ENCODE peak calls at places on chromosomes 5 and 9, in four cellular contexts. T, B, I and O are unnamed samples.
A peak's percentile ranks its signal among the peaks of the same experiment; 100 is the strongest.

GRCh38 chr5:130731839-130732238 is 433.2 kb downstream of the HINT1 start:
- DNase-seq in B (no peak), I (no peak), T (no peak), O (no peak)

GRCh38 chr9:21060919-21061561 is 16.7 kb downstream of the IFNB1 start:
- DNase-seq in I (no peak), B (peak; percentile 36), T (no peak), O (peak; percentile 19)

GRCh38 chr9:100308965-100309564 is 43.7 kb downstream of the TEX10 start:
- DNase-seq in B (peak; percentile 85), T (no peak), I (no peak), O (no peak)

GRCh38 chr5:167602077-167602476 is 689.4 kb upstream of the WWC1 start:
- DNase-seq in I (no peak), T (no peak), B (no peak), O (no peak)

GRCh38 chr9:95815153-95815552 is 60.3 kb upstream of the ERCC6L2 start:
- DNase-seq in I (no peak), B (peak; percentile 78), T (no peak), O (no peak)

GRCh38 chr5:174982381-174982780 is 258.0 kb downstream of the MSX2 start:
- DNase-seq in B (no peak), I (no peak), T (no peak), O (no peak)

GRCh38 chr9:110731437-110732028 is 62.9 kb downstream of the MUSK start:
- DNase-seq in T (no peak), I (no peak), B (no peak), O (no peak)

GRCh38 chr5:1552469-1553255 is 28.9 kb upstream of the LPCAT1 start:
- DNase-seq in B (no peak), I (no peak), T (peak; percentile 18), O (no peak)

GRCh38 chr5:104661256-104661655 is 1098.7 kb upstream of the NUDT12 start:
- DNase-seq in I (no peak), B (no peak), T (no peak), O (no peak)

GRCh38 chr5:139061274-139061673 is 136.9 kb downstream of the SIL1 start:
- DNase-seq in I (no peak), B (peak; percentile 64), T (no peak), O (peak; percentile 46)

GRCh38 chr9:127899200-127899943 is at the start of gene ST6GALNAC6:
- DNase-seq in T (peak; percentile 59), B (peak; percentile 68), I (peak; percentile 56), O (peak; percentile 68)

GRCh38 chr9:114110180-114110579 is 11.1 kb upstream of the KIF12 start:
- DNase-seq in B (peak; percentile 73), T (no peak), I (no peak), O (no peak)

GRCh38 chr5:114467729-114468128 is 105.9 kb downstream of the KCNN2 start:
- DNase-seq in B (peak; percentile 17), T (no peak), I (no peak), O (no peak)

GRCh38 chr9:4258321-4259093 is 41.4 kb downstream of the GLIS3 start:
- DNase-seq in T (no peak), B (peak; percentile 87), I (no peak), O (no peak)

GRCh38 chr9:126704157-126704941 is 90.6 kb downstream of the LMX1B start:
- DNase-seq in B (peak; percentile 46), I (peak; percentile 43), T (no peak), O (peak; percentile 31)

GRCh38 chr5:72441861-72442540 is 65.2 kb downstream of the ZNF366 start:
- DNase-seq in I (no peak), T (no peak), B (peak; percentile 97), O (no peak)

GRCh38 chr5:10586008-10586407 is 22.1 kb downstream of the ANKRD33B start:
- DNase-seq in I (no peak), T (no peak), B (no peak), O (peak; percentile 19)

GRCh38 chr5:77935516-77936364 is 159.6 kb upstream of the TBCA start:
- DNase-seq in B (no peak), I (no peak), T (no peak), O (no peak)

DNA sequence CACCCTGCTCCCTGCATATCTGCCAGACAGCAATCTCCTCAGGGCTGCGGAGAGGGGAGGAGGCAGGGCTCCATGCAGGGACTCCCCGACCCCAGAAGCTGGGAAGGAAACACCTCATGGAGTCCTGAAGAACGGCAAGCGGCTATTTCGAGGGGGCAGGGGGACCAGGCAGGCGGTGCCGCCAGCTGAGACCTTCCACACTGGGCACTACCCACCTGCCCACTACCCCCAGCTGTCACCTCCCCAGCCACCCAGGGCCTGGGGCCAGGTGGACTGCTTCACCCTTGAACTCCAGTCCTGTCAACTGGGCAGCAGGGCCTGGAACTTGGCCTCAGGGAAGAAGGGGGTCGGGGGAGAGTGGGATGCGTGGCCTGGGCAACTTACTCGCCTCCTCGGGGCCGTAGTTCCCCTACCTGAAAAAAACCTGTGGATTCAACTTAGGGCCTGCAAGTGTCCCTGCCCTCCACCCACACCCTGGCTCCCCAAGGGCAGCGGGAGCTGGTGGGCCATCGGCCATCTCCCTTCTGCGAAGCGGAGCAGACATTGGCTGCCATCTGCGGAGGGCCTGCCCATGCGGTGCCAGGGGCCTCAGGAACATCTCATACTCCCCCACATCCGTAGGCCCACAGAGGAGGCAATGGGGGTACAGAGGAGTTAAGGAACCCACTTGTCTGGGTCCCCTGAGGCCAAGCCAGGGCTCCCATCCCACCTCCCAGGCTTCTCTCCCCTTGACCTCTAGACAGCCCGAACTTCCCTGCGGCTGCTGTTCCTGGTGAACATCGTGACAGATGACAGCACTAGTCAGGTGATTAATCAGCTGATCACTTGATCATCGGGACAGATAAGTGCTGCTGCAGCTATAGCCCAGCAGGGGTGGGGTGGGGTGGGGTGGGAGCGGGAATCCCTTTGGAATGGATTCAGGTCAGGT is 18.5 kb upstream of the RALGDS start:
- DNase-seq in I (no peak), T (no peak), B (no peak), O (no peak)
- H2BK15ac ChIP-seq in I (no peak overlapping the region), T (no peak overlapping the region), B (no peak overlapping the region), O (no peak overlapping the region)

DNA sequence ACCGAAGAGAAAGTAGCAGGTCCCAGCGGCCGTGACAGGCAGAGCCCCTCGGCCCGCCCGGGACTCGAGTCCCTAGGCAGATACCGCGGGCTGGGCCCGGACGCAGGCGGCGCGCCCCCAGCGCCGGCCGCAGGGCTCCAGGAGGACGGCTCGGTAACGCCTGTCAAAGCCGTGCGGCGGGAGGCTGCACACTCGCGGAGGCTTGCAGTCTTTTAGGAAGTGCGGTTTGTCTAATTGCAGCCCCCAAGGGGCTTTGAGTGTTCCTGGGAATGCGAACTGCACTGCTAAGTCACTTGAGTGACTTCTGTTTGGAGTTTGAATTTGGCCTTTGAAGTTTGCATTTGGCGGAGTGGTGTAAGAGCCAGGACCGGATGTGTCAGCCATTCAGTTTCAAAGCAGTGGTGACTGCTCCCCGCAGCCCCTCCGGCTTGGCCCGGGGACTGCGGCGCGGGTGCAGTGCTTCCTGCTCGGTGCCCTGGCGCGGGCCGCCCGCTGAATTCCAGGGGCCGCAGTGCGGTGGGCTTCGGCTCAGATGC is 1.3 kb downstream of the MAP3K1 start:
- DNase-seq in B (peak; percentile 54), I (peak; percentile 83), T (peak; percentile 45), O (peak; percentile 94)
- H2BK15ac ChIP-seq in B (no peak overlapping the region), I (no peak overlapping the region), T (no peak overlapping the region), O (no peak overlapping the region)

GRCh38 chr9:94167055-94167346 is 82.7 kb downstream of the PTPDC1 start:
- DNase-seq in I (no peak), B (no peak), T (no peak), O (peak; percentile 96)

GRCh38 chr9:94165592-94166236 is 81.5 kb downstream of the PTPDC1 start:
- DNase-seq in I (peak; percentile 99), T (peak; percentile 97), B (peak; percentile 99), O (peak; percentile 99)

GRCh38 chr9:94167376-94167775 is 83.1 kb downstream of the PTPDC1 start:
- DNase-seq in I (no peak), B (no peak), T (no peak), O (no peak)

GRCh38 chr9:94164756-94165549 is 80.7 kb downstream of the PTPDC1 start:
- DNase-seq in B (no peak), T (no peak), I (no peak), O (no peak)

GRCh38 chr9:94166237-94167054 is 82.2 kb downstream of the PTPDC1 start:
- DNase-seq in B (peak; percentile 99), I (peak; percentile 99), T (peak; percentile 95), O (peak; percentile 100)
- H2BK15ac ChIP-seq in B (peak overlapping the region; percentile 35), I (no peak overlapping the region), T (peak overlapping the region; percentile 81), O (no peak overlapping the region)

GRCh38 chr5:100792781-100793180 is 110.3 kb downstream of the ST8SIA4 start:
- DNase-seq in T (no peak), B (no peak), I (no peak), O (no peak)
- H2BK15ac ChIP-seq in T (no peak overlapping the region), B (no peak overlapping the region), I (no peak overlapping the region), O (no peak overlapping the region)

GRCh38 chr5:32283539-32284377 is 29.0 kb downstream of the MTMR12 start:
- DNase-seq in I (no peak), B (peak; percentile 68), T (no peak), O (peak; percentile 52)

GRCh38 chr5:32280656-32281081 is 32.1 kb downstream of the MTMR12 start:
- DNase-seq in B (no peak), T (no peak), I (no peak), O (no peak)

GRCh38 chr5:32282633-32283032 is 30.1 kb downstream of the MTMR12 start:
- DNase-seq in T (no peak), B (no peak), I (no peak), O (no peak)

GRCh38 chr5:32283061-32283460 is 29.7 kb downstream of the MTMR12 start:
- DNase-seq in I (no peak), T (no peak), B (no peak), O (no peak)

DNA sequence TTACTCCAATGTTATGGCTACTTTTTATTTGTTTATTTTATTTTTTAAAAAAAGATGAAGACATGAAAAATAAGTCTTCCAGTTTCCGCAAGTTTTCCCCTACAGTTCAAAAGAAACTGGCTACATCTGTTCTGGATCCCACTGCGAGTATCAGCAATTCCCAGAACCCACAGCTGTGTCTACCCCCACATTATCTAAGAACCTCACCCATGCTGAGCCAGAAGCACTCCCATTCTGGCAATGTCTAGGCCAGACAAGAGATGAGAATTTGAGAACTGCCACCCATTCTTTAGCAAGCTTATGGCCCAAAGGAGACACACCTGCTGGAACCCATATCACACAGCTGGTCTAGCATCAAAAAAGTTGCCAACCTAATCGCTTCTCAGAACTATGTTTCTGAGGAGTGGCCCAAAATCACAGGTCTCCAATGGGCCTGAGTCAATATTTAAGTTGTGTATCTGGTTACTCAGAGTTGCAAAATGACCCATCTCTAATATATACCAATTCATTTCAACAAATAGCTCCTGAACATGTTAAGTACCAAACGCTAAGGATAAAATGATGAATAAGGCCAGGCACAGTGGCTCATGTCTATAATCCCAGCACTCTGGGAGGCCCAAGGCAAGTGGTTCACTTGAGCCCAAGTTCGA is 27.1 kb downstream of the MTMR12 start:
- DNase-seq in I (no peak), B (no peak), T (no peak), O (no peak)
- H2BK15ac ChIP-seq in I (no peak overlapping the region), B (no peak overlapping the region), T (no peak overlapping the region), O (peak overlapping the region; percentile 3)

DNA sequence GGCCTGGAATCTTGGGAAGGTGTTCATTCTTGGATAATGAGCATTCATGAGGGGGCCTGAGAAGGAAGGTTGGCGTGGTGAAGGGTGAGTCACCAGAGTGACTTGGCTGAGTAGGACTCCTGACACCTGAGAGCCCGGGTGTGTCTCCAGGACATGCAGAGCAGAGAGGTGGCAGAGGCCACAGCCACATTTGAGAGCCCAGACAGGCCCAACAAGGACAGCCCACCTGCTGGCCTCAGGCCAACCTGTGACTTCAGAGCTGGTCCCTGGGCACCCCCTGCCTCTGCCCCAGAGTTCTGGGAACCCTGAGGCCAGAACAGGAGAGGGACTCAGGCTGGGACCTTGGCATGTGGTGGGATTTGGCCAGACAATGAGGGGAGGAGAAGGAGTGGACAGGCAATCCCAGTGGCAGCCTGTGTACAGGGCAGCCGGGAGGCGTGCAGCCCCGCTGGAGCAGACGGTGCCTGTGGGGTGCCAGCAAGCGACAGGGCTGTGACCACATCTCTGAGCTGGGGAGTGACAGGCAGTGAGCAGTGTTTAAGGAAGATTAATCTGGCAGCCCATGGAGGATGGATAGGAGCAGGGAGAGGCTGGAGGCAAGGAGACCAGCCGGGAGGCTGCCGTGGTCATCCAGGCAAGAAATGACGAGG is 12.2 kb downstream of the UNC5A start:
- DNase-seq in I (no peak), T (no peak), B (no peak), O (peak; percentile 78)
- H2BK15ac ChIP-seq in I (no peak overlapping the region), T (peak overlapping the region; percentile 13), B (no peak overlapping the region), O (no peak overlapping the region)